ENCODE peak calls at places on chromosomes 1 and 21, in six cellular contexts. One of them, this sample, is unnamed.

GRCh38 chr1:42853116-42853884 is 6.9 kb downstream of the ZNF691 start:
- DNase-seq in left lung: no peak
- DNase-seq in cardiac muscle cell: no peak
- DNase-seq in heart right ventricle: no peak
- DNase-seq in prostate gland: no peak
- DNase-seq in neural progenitor cell: no peak
- DNase-seq in this sample: no peak

GRCh38 chr1:56965916-56966697 is at the start of gene C8B:
- DNase-seq in neural progenitor cell: no peak
- DNase-seq in heart right ventricle: no peak
- DNase-seq in cardiac muscle cell: peak; percentile 44
- DNase-seq in left lung: no peak
- DNase-seq in prostate gland: no peak
- DNase-seq in this sample: no peak

GRCh38 chr1:226128487-226129075 is 58.0 kb downstream of the ACBD3 start:
- DNase-seq in left lung: no peak
- DNase-seq in cardiac muscle cell: peak; percentile 76
- DNase-seq in heart right ventricle: no peak
- DNase-seq in neural progenitor cell: no peak
- DNase-seq in prostate gland: peak; percentile 56
- DNase-seq in this sample: no peak

GRCh38 chr1:221987860-221988520 is 246.1 kb upstream of the DUSP10 start:
- DNase-seq in neural progenitor cell: no peak
- DNase-seq in heart right ventricle: no peak
- DNase-seq in left lung: no peak
- DNase-seq in cardiac muscle cell: no peak
- DNase-seq in prostate gland: no peak
- DNase-seq in this sample: no peak

GRCh38 chr1:163196449-163196787 is 6.3 kb downstream of the RGS5 start:
- DNase-seq in neural progenitor cell: no peak
- DNase-seq in cardiac muscle cell: no peak
- DNase-seq in heart right ventricle: no peak
- DNase-seq in left lung: no peak
- DNase-seq in prostate gland: no peak
- DNase-seq in this sample: no peak

GRCh38 chr21:38333290-38334272 is 76.8 kb downstream of the KCNJ15 start:
- DNase-seq in left lung: no peak
- DNase-seq in prostate gland: no peak
- DNase-seq in cardiac muscle cell: no peak
- DNase-seq in heart right ventricle: no peak
- DNase-seq in neural progenitor cell: no peak
- DNase-seq in this sample: no peak

GRCh38 chr1:158146739-158147138 is 34.0 kb upstream of the CD1D start:
- DNase-seq in left lung: no peak
- DNase-seq in prostate gland: no peak
- DNase-seq in cardiac muscle cell: no peak
- DNase-seq in neural progenitor cell: no peak
- DNase-seq in heart right ventricle: no peak
- DNase-seq in this sample: no peak

GRCh38 chr1:212561501-212561931 is 47.0 kb upstream of the ATF3 start:
- DNase-seq in heart right ventricle: no peak
- DNase-seq in cardiac muscle cell: no peak
- DNase-seq in prostate gland: no peak
- DNase-seq in left lung: no peak
- DNase-seq in neural progenitor cell: no peak
- DNase-seq in this sample: no peak

GRCh38 chr1:2480986-2481364 is 4.9 kb downstream of the PLCH2 start:
- DNase-seq in cardiac muscle cell: no peak
- DNase-seq in left lung: no peak
- DNase-seq in neural progenitor cell: no peak
- DNase-seq in prostate gland: peak; percentile 61
- DNase-seq in heart right ventricle: no peak
- DNase-seq in this sample: no peak

GRCh38 chr1:80384037-80384830 is 1377.7 kb upstream of the ADGRL4 start:
- DNase-seq in neural progenitor cell: no peak
- DNase-seq in cardiac muscle cell: no peak
- DNase-seq in prostate gland: no peak
- DNase-seq in heart right ventricle: no peak
- DNase-seq in left lung: no peak
- DNase-seq in this sample: no peak

GRCh38 chr1:231734417-231734816 is 107.8 kb downstream of the DISC1 start:
- DNase-seq in left lung: no peak
- DNase-seq in heart right ventricle: peak; percentile 13
- DNase-seq in prostate gland: no peak
- DNase-seq in cardiac muscle cell: peak; percentile 25
- DNase-seq in neural progenitor cell: no peak
- DNase-seq in this sample: no peak

GRCh38 chr1:33696311-33696710 is 167.6 kb upstream of the HMGB4 start:
- DNase-seq in cardiac muscle cell: no peak
- DNase-seq in left lung: no peak
- DNase-seq in neural progenitor cell: no peak
- DNase-seq in prostate gland: no peak
- DNase-seq in heart right ventricle: no peak
- DNase-seq in this sample: no peak

GRCh38 chr1:225843426-225843795 is 33.5 kb downstream of the EPHX1 start:
- DNase-seq in prostate gland: no peak
- DNase-seq in neural progenitor cell: no peak
- DNase-seq in heart right ventricle: no peak
- DNase-seq in left lung: peak; percentile 20
- DNase-seq in cardiac muscle cell: no peak
- DNase-seq in this sample: no peak

GRCh38 chr1:61412601-61413000 is 312.3 kb downstream of the TM2D1 start:
- DNase-seq in cardiac muscle cell: no peak
- DNase-seq in prostate gland: no peak
- DNase-seq in heart right ventricle: no peak
- DNase-seq in left lung: no peak
- DNase-seq in neural progenitor cell: no peak
- DNase-seq in this sample: no peak

GRCh38 chr1:153538315-153538821 is 2.4 kb downstream of the S100A5 start:
- DNase-seq in left lung: no peak
- DNase-seq in heart right ventricle: no peak
- DNase-seq in neural progenitor cell: peak; percentile 79
- DNase-seq in prostate gland: no peak
- DNase-seq in cardiac muscle cell: peak; percentile 51
- DNase-seq in this sample: peak; percentile 90

GRCh38 chr1:184888505-184888904 is 85.8 kb downstream of the NIBAN1 start:
- DNase-seq in cardiac muscle cell: no peak
- DNase-seq in heart right ventricle: no peak
- DNase-seq in prostate gland: no peak
- DNase-seq in neural progenitor cell: no peak
- DNase-seq in left lung: no peak
- DNase-seq in this sample: no peak

GRCh38 chr1:183304466-183305122 is 113.6 kb downstream of the NMNAT2 start:
- DNase-seq in neural progenitor cell: no peak
- DNase-seq in cardiac muscle cell: no peak
- DNase-seq in left lung: no peak
- DNase-seq in prostate gland: no peak
- DNase-seq in heart right ventricle: peak; percentile 47
- DNase-seq in this sample: no peak

GRCh38 chr1:59767119-59767518 is 47.6 kb upstream of the HOOK1 start:
- DNase-seq in left lung: no peak
- DNase-seq in heart right ventricle: no peak
- DNase-seq in prostate gland: no peak
- DNase-seq in neural progenitor cell: no peak
- DNase-seq in cardiac muscle cell: no peak
- DNase-seq in this sample: no peak

GRCh38 chr1:17460265-17460664 is 20.8 kb upstream of the RCC2 start:
- DNase-seq in neural progenitor cell: no peak
- DNase-seq in heart right ventricle: no peak
- DNase-seq in cardiac muscle cell: no peak
- DNase-seq in prostate gland: peak; percentile 36
- DNase-seq in left lung: peak; percentile 42
- DNase-seq in this sample: no peak

GRCh38 chr1:67433830-67434229 is 3.6 kb upstream of the SERBP1 start:
- DNase-seq in neural progenitor cell: no peak
- DNase-seq in prostate gland: no peak
- DNase-seq in cardiac muscle cell: no peak
- DNase-seq in heart right ventricle: no peak
- DNase-seq in left lung: no peak
- DNase-seq in this sample: no peak

GRCh38 chr1:67431156-67431765 is 1.1 kb upstream of the SERBP1 start:
- DNase-seq in left lung: no peak
- DNase-seq in prostate gland: no peak
- DNase-seq in heart right ventricle: no peak
- DNase-seq in cardiac muscle cell: no peak
- DNase-seq in neural progenitor cell: no peak
- DNase-seq in this sample: no peak

GRCh38 chr1:67430358-67431155 is at the start of gene SERBP1:
- DNase-seq in neural progenitor cell: peak; percentile 99
- DNase-seq in cardiac muscle cell: peak; percentile 98
- DNase-seq in heart right ventricle: peak; percentile 96
- DNase-seq in prostate gland: peak; percentile 97
- DNase-seq in left lung: peak; percentile 98
- DNase-seq in this sample: peak; percentile 97

GRCh38 chr1:67432745-67433144 is 2.5 kb upstream of the SERBP1 start:
- DNase-seq in cardiac muscle cell: no peak
- DNase-seq in neural progenitor cell: no peak
- DNase-seq in heart right ventricle: no peak
- DNase-seq in left lung: no peak
- DNase-seq in prostate gland: no peak
- DNase-seq in this sample: no peak

GRCh38 chr1:67431869-67432578 is 1.8 kb upstream of the SERBP1 start:
- DNase-seq in left lung: no peak
- DNase-seq in prostate gland: no peak
- DNase-seq in cardiac muscle cell: no peak
- DNase-seq in heart right ventricle: no peak
- DNase-seq in neural progenitor cell: no peak
- DNase-seq in this sample: no peak
- H3K4me3 ChIP-seq in left lung: no peak overlapping the region
- H3K4me3 ChIP-seq in prostate gland: no peak overlapping the region
- H3K4me3 ChIP-seq in cardiac muscle cell: no peak overlapping the region
- H3K4me3 ChIP-seq in heart right ventricle: no peak overlapping the region
- H3K4me3 ChIP-seq in neural progenitor cell: no peak overlapping the region
- H3K4me3 ChIP-seq in this sample: no peak overlapping the region

GRCh38 chr1:25620701-25621350 is 4.2 kb downstream of the MAN1C1 start:
- DNase-seq in left lung: no peak
- DNase-seq in cardiac muscle cell: no peak
- DNase-seq in heart right ventricle: no peak
- DNase-seq in neural progenitor cell: no peak
- DNase-seq in prostate gland: no peak
- DNase-seq in this sample: no peak

GRCh38 chr1:25617626-25618432 is 1.2 kb downstream of the MAN1C1 start:
- DNase-seq in cardiac muscle cell: peak; percentile 57
- DNase-seq in prostate gland: no peak
- DNase-seq in left lung: peak; percentile 84
- DNase-seq in neural progenitor cell: peak; percentile 68
- DNase-seq in heart right ventricle: peak; percentile 27
- DNase-seq in this sample: no peak

GRCh38 chr1:25618433-25618808 is 1.8 kb downstream of the MAN1C1 start:
- DNase-seq in heart right ventricle: no peak
- DNase-seq in left lung: no peak
- DNase-seq in prostate gland: no peak
- DNase-seq in cardiac muscle cell: no peak
- DNase-seq in neural progenitor cell: peak; percentile 25
- DNase-seq in this sample: no peak

GRCh38 chr1:25620211-25620610 is 3.6 kb downstream of the MAN1C1 start:
- DNase-seq in cardiac muscle cell: no peak
- DNase-seq in neural progenitor cell: no peak
- DNase-seq in prostate gland: no peak
- DNase-seq in left lung: no peak
- DNase-seq in heart right ventricle: no peak
- DNase-seq in this sample: no peak

DNA sequence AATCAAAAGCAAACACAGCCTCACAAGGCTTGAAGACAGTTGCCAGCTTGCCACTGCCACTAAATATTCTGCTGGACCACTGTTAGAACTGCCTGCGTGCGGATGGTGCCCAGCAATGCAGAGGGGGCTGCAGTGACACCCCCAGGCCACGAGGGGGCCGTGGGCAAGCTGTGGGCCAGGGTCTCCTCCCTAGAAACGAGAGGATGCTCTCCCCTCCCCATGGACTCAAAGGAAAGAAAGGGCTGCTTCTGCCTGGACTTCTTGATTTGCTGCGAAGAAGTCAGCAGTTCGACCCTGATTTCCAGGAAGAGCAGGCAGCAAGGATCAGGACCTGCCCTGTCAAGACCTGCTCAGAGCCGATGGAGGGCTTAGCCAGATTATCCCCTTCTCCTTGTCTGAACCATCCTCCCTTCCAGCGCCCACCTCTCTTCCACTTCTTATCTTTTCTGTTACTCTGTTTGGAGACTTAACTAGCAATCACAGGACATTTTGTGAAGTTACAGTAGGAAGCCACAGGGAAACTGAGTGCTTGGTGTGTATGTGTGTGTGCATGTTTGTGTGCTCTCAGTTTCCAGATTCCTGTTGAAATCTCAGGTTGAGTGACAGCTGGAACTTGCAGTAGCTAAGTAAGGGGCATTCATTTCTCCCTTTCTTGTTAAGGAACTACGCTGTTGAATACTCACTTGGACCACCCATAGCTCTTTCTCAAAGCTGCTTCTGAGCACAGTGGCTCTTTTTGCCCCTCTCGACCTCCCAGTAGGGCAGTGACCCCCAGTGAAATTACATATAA is 2.7 kb downstream of the MAN1C1 start:
- DNase-seq in neural progenitor cell: peak; percentile 89
- DNase-seq in left lung: no peak
- DNase-seq in prostate gland: no peak
- DNase-seq in cardiac muscle cell: peak; percentile 80
- DNase-seq in heart right ventricle: peak; percentile 45
- DNase-seq in this sample: peak; percentile 43
- H3K4me1 ChIP-seq in neural progenitor cell: peaks cover 22% of the 10 kb centered on the region
- H3K4me1 ChIP-seq in left lung: peaks cover 41% of the 10 kb centered on the region
- H3K4me1 ChIP-seq in prostate gland: peaks cover 11% of the 10 kb centered on the region
- H3K4me1 ChIP-seq in cardiac muscle cell: peaks cover 28% of the 10 kb centered on the region
- H3K4me1 ChIP-seq in heart right ventricle: peaks cover 24% of the 10 kb centered on the region
- H3K4me1 ChIP-seq in this sample: peaks cover 17% of the 10 kb centered on the region

GRCh38 chr1:50423670-50424000 is 392 bp upstream of the DMRTA2 start:
- DNase-seq in neural progenitor cell: no peak
- DNase-seq in heart right ventricle: no peak
- DNase-seq in cardiac muscle cell: no peak
- DNase-seq in prostate gland: no peak
- DNase-seq in left lung: peak; percentile 79
- DNase-seq in this sample: no peak
- H3K4me3 ChIP-seq in neural progenitor cell: peak overlapping the region; percentile 49
- H3K4me3 ChIP-seq in heart right ventricle: peak overlapping the region; percentile 10
- H3K4me3 ChIP-seq in cardiac muscle cell: peak overlapping the region; percentile 12
- H3K4me3 ChIP-seq in prostate gland: no peak overlapping the region
- H3K4me3 ChIP-seq in left lung: no peak overlapping the region
- H3K4me3 ChIP-seq in this sample: no peak overlapping the region

GRCh38 chr1:218367118-218367517 is 22.0 kb downstream of the TGFB2 start:
- DNase-seq in cardiac muscle cell: no peak
- DNase-seq in neural progenitor cell: no peak
- DNase-seq in prostate gland: no peak
- DNase-seq in heart right ventricle: no peak
- DNase-seq in left lung: no peak
- DNase-seq in this sample: no peak

GRCh38 chr1:218371927-218372672 is 27.0 kb downstream of the TGFB2 start:
- DNase-seq in heart right ventricle: no peak
- DNase-seq in cardiac muscle cell: no peak
- DNase-seq in left lung: no peak
- DNase-seq in neural progenitor cell: no peak
- DNase-seq in prostate gland: no peak
- DNase-seq in this sample: no peak

GRCh38 chr1:218366322-218367052 is 21.4 kb downstream of the TGFB2 start:
- DNase-seq in cardiac muscle cell: no peak
- DNase-seq in neural progenitor cell: no peak
- DNase-seq in prostate gland: no peak
- DNase-seq in heart right ventricle: no peak
- DNase-seq in left lung: no peak
- DNase-seq in this sample: no peak

GRCh38 chr1:218368686-218369085 is 23.6 kb downstream of the TGFB2 start:
- DNase-seq in cardiac muscle cell: no peak
- DNase-seq in heart right ventricle: no peak
- DNase-seq in neural progenitor cell: no peak
- DNase-seq in left lung: no peak
- DNase-seq in prostate gland: no peak
- DNase-seq in this sample: no peak

GRCh38 chr1:218369688-218370511 is 24.8 kb downstream of the TGFB2 start:
- DNase-seq in heart right ventricle: no peak
- DNase-seq in prostate gland: no peak
- DNase-seq in neural progenitor cell: no peak
- DNase-seq in cardiac muscle cell: no peak
- DNase-seq in left lung: no peak
- DNase-seq in this sample: no peak
- H3K4me1 ChIP-seq in heart right ventricle: peaks cover 21% of the 10 kb centered on the region
- H3K4me1 ChIP-seq in prostate gland: no peaks in the 10 kb centered on the region
- H3K4me1 ChIP-seq in neural progenitor cell: no peaks in the 10 kb centered on the region
- H3K4me1 ChIP-seq in cardiac muscle cell: peaks cover 75% of the 10 kb centered on the region
- H3K4me1 ChIP-seq in left lung: peaks cover 22% of the 10 kb centered on the region
- H3K4me1 ChIP-seq in this sample: no peaks in the 10 kb centered on the region

This sample was measured in mucosa of descending colon.